ENCODE peak calls at places on chromosome 17, in six cellular contexts. Y, Q, B, G, V and O are unnamed samples.
A peak's percentile ranks its signal among the peaks of the same experiment; 100 is the strongest.

GRCh38 chr17:48757524-48757961 is 29.0 kb upstream of the HOXB13 start:
- DNase-seq in Y (no peak), Q (no peak), B (no peak), G (no peak), V (no peak), O (no peak)

GRCh38 chr17:45228985-45229517 is 7.4 kb downstream of the FMNL1 start:
- DNase-seq in Y (peak; percentile 96), Q (peak; percentile 97), B (peak; percentile 93), G (no peak), V (peak; percentile 93), O (no peak)

GRCh38 chr17:36117505-36118382 is 14.1 kb downstream of the CCL4 start:
- DNase-seq in Y (no peak), Q (no peak), B (peak; percentile 77), G (no peak), V (no peak), O (no peak)

GRCh38 chr17:4938069-4938491 is 1.8 kb downstream of the SLC25A11 start:
- DNase-seq in Y (no peak), Q (no peak), B (no peak), G (no peak), V (no peak), O (no peak)

GRCh38 chr17:14545156-14545906 is 244.4 kb downstream of the HS3ST3B1 start:
- DNase-seq in Y (no peak), Q (no peak), B (no peak), G (no peak), V (no peak), O (no peak)

GRCh38 chr17:80785477-80786178 is 206.0 kb upstream of the CHMP6 start:
- DNase-seq in Y (no peak), Q (no peak), B (peak; percentile 78), G (no peak), V (peak; percentile 19), O (no peak)

GRCh38 chr17:32956240-32956970 is 28.5 kb downstream of the TMEM98 start:
- DNase-seq in Y (no peak), Q (no peak), B (no peak), G (no peak), V (no peak), O (no peak)

GRCh38 chr17:31095239-31096105 is 695 bp downstream of the NF1 start:
- DNase-seq in Y (peak; percentile 47), Q (peak; percentile 77), B (peak; percentile 48), G (peak; percentile 69), V (peak; percentile 44), O (peak; percentile 57)

GRCh38 chr17:3639981-3640596 is 3.5 kb downstream of the CTNS start:
- DNase-seq in Y (peak; percentile 74), Q (no peak), B (peak; percentile 66), G (no peak), V (no peak), O (no peak)

GRCh38 chr17:17364338-17364667 is 61.1 kb downstream of the NT5M start:
- DNase-seq in Y (no peak), Q (no peak), B (no peak), G (no peak), V (no peak), O (no peak)

GRCh38 chr17:69218986-69219385 is 9.6 kb downstream of the ABCA10 start:
- DNase-seq in Y (no peak), Q (no peak), B (no peak), G (no peak), V (no peak), O (no peak)

GRCh38 chr17:56112086-56112485 is 41.2 kb upstream of the ANKFN1 start:
- DNase-seq in Y (peak; percentile 64), Q (peak; percentile 27), B (no peak), G (no peak), V (no peak), O (no peak)

GRCh38 chr17:40996829-40997228 is 2.9 kb upstream of the KRTAP3-3 start:
- DNase-seq in Y (no peak), Q (no peak), B (no peak), G (no peak), V (no peak), O (no peak)

GRCh38 chr17:31211352-31212012 is 85.6 kb downstream of the OMG start:
- DNase-seq in Y (peak; percentile 51), Q (no peak), B (no peak), G (no peak), V (no peak), O (no peak)

GRCh38 chr17:50289268-50289667 is 15.0 kb downstream of the TMEM92 start:
- DNase-seq in Y (peak; percentile 77), Q (no peak), B (no peak), G (no peak), V (no peak), O (no peak)

GRCh38 chr17:17070931-17071330 is 28.7 kb downstream of the MPRIP start:
- DNase-seq in Y (no peak), Q (no peak), B (no peak), G (no peak), V (no peak), O (no peak)

GRCh38 chr17:17921192-17922082 is 50.8 kb downstream of the TOM1L2 start:
- DNase-seq in Y (peak; percentile 90), Q (peak; percentile 93), B (no peak), G (peak; percentile 86), V (no peak), O (peak; percentile 76)

GRCh38 chr17:47698749-47699535 is 5.0 kb downstream of the TBKBP1 start:
- DNase-seq in Y (peak; percentile 29), Q (peak; percentile 95), B (peak; percentile 91), G (peak; percentile 54), V (peak; percentile 80), O (peak; percentile 81)

GRCh38 chr17:49217651-49218413 is 7.3 kb downstream of the ABI3 start:
- DNase-seq in Y (no peak), Q (no peak), B (peak; percentile 66), G (no peak), V (peak; percentile 71), O (no peak)

GRCh38 chr17:65039349-65039988 is 17.1 kb downstream of the GNA13 start:
- DNase-seq in Y (no peak), Q (no peak), B (peak; percentile 65), G (no peak), V (peak; percentile 66), O (no peak)

GRCh38 chr17:48393271-48393670 is 36.7 kb downstream of the SKAP1 start:
- DNase-seq in Y (no peak), Q (no peak), B (no peak), G (no peak), V (no peak), O (no peak)

GRCh38 chr17:50634123-50634914 is at the start of gene ABCC3:
- DNase-seq in Y (no peak), Q (peak; percentile 65), B (no peak), G (no peak), V (no peak), O (no peak)

GRCh38 chr17:61139219-61139618 is 260.4 kb upstream of the TBX2 start:
- DNase-seq in Y (peak; percentile 88), Q (peak; percentile 69), B (peak; percentile 64), G (no peak), V (peak; percentile 76), O (no peak)

GRCh38 chr17:45307290-45308015 is 9.4 kb downstream of the MAP3K14 start:
- DNase-seq in Y (peak; percentile 90), Q (no peak), B (peak; percentile 78), G (no peak), V (peak; percentile 53), O (no peak)

GRCh38 chr17:7041607-7042506 is 2.0 kb downstream of the SLC16A11 start:
- DNase-seq in Y (no peak), Q (no peak), B (no peak), G (no peak), V (no peak), O (no peak)

GRCh38 chr17:29177871-29178749 is 2.1 kb downstream of the MYO18A start:
- DNase-seq in Y (no peak), Q (no peak), B (no peak), G (no peak), V (no peak), O (no peak)

GRCh38 chr17:33228548-33228947 is 64.5 kb downstream of the ASIC2 start:
- DNase-seq in Y (no peak), Q (no peak), B (no peak), G (no peak), V (no peak), O (no peak)

GRCh38 chr17:72255481-72255880 is 134.7 kb downstream of the SOX9 start:
- DNase-seq in Y (no peak), Q (no peak), B (no peak), G (no peak), V (no peak), O (no peak)

GRCh38 chr17:11144358-11145233 is 96.4 kb upstream of the SHISA6 start:
- DNase-seq in Y (no peak), Q (peak; percentile 22), B (peak; percentile 20), G (peak; percentile 39), V (no peak), O (peak; percentile 7)

GRCh38 chr17:16106161-16106891 is 106.7 kb downstream of the TTC19 start:
- DNase-seq in Y (peak; percentile 79), Q (no peak), B (no peak), G (no peak), V (no peak), O (no peak)